ENCODE peak calls at places on chromosome 6, in five cellular contexts. W, F, Q, K and G are unnamed samples.

GRCh38 chr6:52423971-52424381 is 3.8 kb downstream of the EFHC1 start:
- DNase-seq in F (no peak), W (no peak), K (no peak), Q (no peak), G (no peak)

GRCh38 chr6:121951918-121952379 is 447.5 kb upstream of the HSF2 start:
- DNase-seq in W (no peak), F (no peak), K (no peak), Q (no peak), G (no peak)

GRCh38 chr6:131655951-131656350 is 18.8 kb downstream of the ENPP3 start:
- DNase-seq in W (no peak), F (no peak), Q (no peak), K (no peak), G (no peak)

GRCh38 chr6:119350202-119351004 is 842 bp upstream of the MAN1A1 start:
- DNase-seq in K (no peak), Q (no peak), F (no peak), W (peak; percentile 63), G (no peak)

GRCh38 chr6:170416303-170416702 is 109.7 kb downstream of the FAM120B start:
- DNase-seq in W (no peak), F (no peak), Q (no peak), K (no peak), G (no peak)

GRCh38 chr6:39929733-39930461 is 4.4 kb downstream of the MOCS1 start:
- DNase-seq in K (no peak), Q (no peak), F (no peak), W (no peak), G (no peak)

GRCh38 chr6:38234934-38235678 is 404.6 kb downstream of the BTBD9 start:
- DNase-seq in W (no peak), F (no peak), Q (no peak), K (no peak), G (no peak)

GRCh38 chr6:169215201-169215661 is 38.4 kb downstream of the THBS2 start:
- DNase-seq in F (no peak), K (no peak), W (no peak), Q (no peak), G (no peak)

GRCh38 chr6:141354191-141354950 is 778.4 kb upstream of the GJE1 start:
- DNase-seq in K (no peak), W (no peak), F (no peak), Q (no peak), G (no peak)

GRCh38 chr6:150251566-150252186 is 108.8 kb downstream of the PPP1R14C start:
- DNase-seq in K (no peak), W (no peak), F (no peak), Q (no peak), G (no peak)

GRCh38 chr6:119276211-119276610 is 73.3 kb downstream of the MAN1A1 start:
- DNase-seq in W (no peak), Q (no peak), F (no peak), K (no peak), G (no peak)

GRCh38 chr6:1143655-1144054 is 168.2 kb upstream of the FOXQ1 start:
- DNase-seq in K (no peak), Q (no peak), F (no peak), W (no peak), G (no peak)

GRCh38 chr6:17278289-17279061 is 2.7 kb upstream of the RBM24 start:
- DNase-seq in W (no peak), K (no peak), F (no peak), Q (no peak), G (no peak)

GRCh38 chr6:113209315-113209714 is 647.8 kb upstream of the MARCKS start:
- DNase-seq in K (no peak), F (no peak), Q (no peak), W (no peak), G (no peak)

GRCh38 chr6:26187981-26188635 is 100.9 kb downstream of the HFE start:
- DNase-seq in Q (no peak), W (no peak), F (no peak), K (no peak), G (peak; percentile 69)

GRCh38 chr6:98036344-98036743 is 753.3 kb upstream of the MMS22L start:
- DNase-seq in F (no peak), Q (no peak), K (no peak), W (no peak), G (no peak)

GRCh38 chr6:79574636-79575035 is 37.4 kb upstream of the LCA5 start:
- DNase-seq in F (no peak), Q (no peak), K (no peak), W (no peak), G (no peak)

GRCh38 chr6:43744931-43745727 is 24.9 kb upstream of the VEGFA start:
- DNase-seq in W (no peak), F (no peak), Q (no peak), K (no peak), G (no peak)